ENCODE peak calls at places on chromosomes 6 and 20, in four cellular contexts. Q is GM12878, G is K562, V is HepG2. L is an unnamed sample.

GRCh38 chr6:150273457-150274309 is 95.1 kb upstream of the IYD start:
- DNase-seq in V (no peak), Q (no peak), G (no peak), L (no peak)

GRCh38 chr6:164927288-164928040 is 381.9 kb downstream of the C6orf118 start:
- DNase-seq in Q (no peak), V (peak), G (peak), L (peak)

GRCh38 chr6:82410151-82410621 is 46.6 kb downstream of the TPBG start:
- DNase-seq in Q (no peak), V (no peak), G (no peak), L (no peak)

GRCh38 chr6:6332240-6332639 is 11.8 kb upstream of the F13A1 start:
- DNase-seq in Q (peak), V (no peak), G (no peak), L (no peak)

GRCh38 chr6:76708641-76709331 is 636.3 kb upstream of the IMPG1 start:
- DNase-seq in V (no peak), G (no peak), Q (no peak), L (no peak)

GRCh38 chr20:17525650-17526049 is 5.5 kb downstream of the BFSP1 start:
- DNase-seq in V (peak), G (peak), Q (no peak), L (peak)

GRCh38 chr6:75430631-75431345 is 62.8 kb downstream of the FILIP1 start:
- DNase-seq in Q (no peak), V (no peak), G (no peak), L (no peak)

GRCh38 chr20:56628015-56628872 is 862 bp upstream of the TFAP2C start:
- DNase-seq in Q (no peak), V (no peak), G (no peak), L (peak)

GRCh38 chr6:145738265-145738664 is 2.9 kb upstream of the EPM2A start:
- DNase-seq in V (no peak), G (no peak), Q (no peak), L (no peak)

GRCh38 chr6:147805155-147805554 is 296.7 kb downstream of the SAMD5 start:
- DNase-seq in Q (no peak), G (no peak), V (peak), L (no peak)

GRCh38 chr6:13409991-13410390 is 77.4 kb downstream of the GFOD1 start:
- DNase-seq in G (no peak), Q (no peak), V (no peak), L (no peak)

GRCh38 chr6:14540859-14541540 is 423.4 kb downstream of the CD83 start:
- DNase-seq in G (no peak), Q (no peak), V (no peak), L (no peak)

GRCh38 chr20:62508641-62509051 is 32.9 kb upstream of the GATA5 start:
- DNase-seq in Q (no peak), G (no peak), V (no peak), L (no peak)

GRCh38 chr20:41218466-41218865 is 81.1 kb downstream of the PLCG1 start:
- DNase-seq in G (no peak), Q (no peak), V (no peak), L (no peak)

GRCh38 chr6:92196320-92196719 is 1223.0 kb downstream of the EPHA7 start:
- DNase-seq in G (no peak), Q (no peak), V (no peak), L (no peak)

GRCh38 chr20:58950603-58951002 is 30.5 kb upstream of the NELFCD start:
- DNase-seq in Q (no peak), G (no peak), V (no peak), L (no peak)

GRCh38 chr20:56285496-56285895 is 37.0 kb downstream of the MC3R start:
- DNase-seq in Q (no peak), V (no peak), G (no peak), L (no peak)

GRCh38 chr6:108167449-108167903 is 1.7 kb downstream of the NR2E1 start:
- DNase-seq in G (no peak), Q (no peak), V (no peak), L (peak)

GRCh38 chr6:41939848-41940758 is 1.5 kb downstream of the CCND3 start:
- DNase-seq in V (no peak), Q (no peak), G (peak), L (peak)

GRCh38 chr6:102525336-102525735 is 1131.8 kb downstream of the GRIK2 start:
- DNase-seq in G (no peak), Q (no peak), V (no peak), L (no peak)

GRCh38 chr20:41139227-41140093 is 2.1 kb downstream of the PLCG1 start:
- DNase-seq in Q (no peak), V (no peak), G (no peak), L (no peak)

GRCh38 chr20:62549029-62549428 is 73.2 kb upstream of the GATA5 start:
- DNase-seq in V (no peak), G (no peak), Q (no peak), L (no peak)

GRCh38 chr6:114418304-114418972 is 75.6 kb upstream of the HS3ST5 start:
- DNase-seq in V (no peak), Q (no peak), G (no peak), L (no peak)

GRCh38 chr6:163231356-163232014 is 183.0 kb upstream of the QKI start:
- DNase-seq in G (no peak), V (no peak), Q (no peak), L (no peak)

GRCh38 chr6:53328375-53328774 is 20.4 kb downstream of the ELOVL5 start:
- DNase-seq in Q (no peak), G (no peak), V (no peak), L (no peak)

GRCh38 chr6:72857791-72858190 is 235.9 kb downstream of the KCNQ5 start:
- DNase-seq in G (no peak), Q (no peak), V (no peak), L (no peak)

GRCh38 chr6:121612916-121613315 is 177.5 kb downstream of the GJA1 start:
- DNase-seq in G (no peak), Q (no peak), V (no peak), L (no peak)

GRCh38 chr6:137863126-137863996 is 3.7 kb upstream of the TNFAIP3 start:
- DNase-seq in V (peak), G (peak), Q (no peak), L (no peak)

GRCh38 chr20:3000852-3001523 is 42.4 kb upstream of the GNRH2 start:
- DNase-seq in G (peak), V (no peak), Q (no peak), L (no peak)

GRCh38 chr6:154438882-154439281 is 71.6 kb downstream of the CNKSR3 start:
- DNase-seq in V (no peak), Q (no peak), G (no peak), L (no peak)

GRCh38 chr20:52219441-52219840 is 27.9 kb upstream of the ZFP64 start:
- DNase-seq in V (peak), G (no peak), Q (no peak), L (peak)

GRCh38 chr20:35947489-35947888 is 6.8 kb downstream of the SCAND1 start:
- DNase-seq in V (peak), G (no peak), Q (no peak), L (peak)

GRCh38 chr6:71855406-71855805 is 30.9 kb upstream of the RIMS1 start:
- DNase-seq in G (no peak), V (peak), Q (no peak), L (no peak)

GRCh38 chr20:6450841-6451240 is 316.6 kb upstream of the BMP2 start:
- DNase-seq in V (no peak), G (no peak), Q (no peak), L (no peak)

GRCh38 chr20:62426678-62427077 is 661 bp downstream of the RBBP8NL start:
- DNase-seq in Q (no peak), V (no peak), G (peak), L (peak)

GRCh38 chr20:48761023-48761785 is 66.6 kb downstream of the PREX1 start:
- DNase-seq in V (no peak), G (no peak), Q (no peak), L (no peak)

GRCh38 chr6:111480988-111481830 is 1.8 kb downstream of the REV3L start:
- DNase-seq in V (no peak), G (no peak), Q (no peak), L (no peak)

GRCh38 chr6:5726976-5727718 is 279.6 kb downstream of the NRN1 start:
- DNase-seq in V (no peak), Q (no peak), G (no peak), L (no peak)

GRCh38 chr20:3908667-3909066 is 19.5 kb downstream of the PANK2 start:
- DNase-seq in V (no peak), Q (no peak), G (no peak), L (no peak)

GRCh38 chr20:31475032-31475431 is at the start of the genes DEFB124 and REM1:
- DNase-seq in Q (no peak), V (no peak), G (peak), L (peak)
- TF ChIP-seq ETV6 in Q (no peak), V (no peak), G (no peak), L (no peak)

GRCh38 chr6:19891446-19891845 is 54.3 kb downstream of the ID4 start:
- DNase-seq in Q (no peak), V (no peak), G (no peak), L (no peak)

GRCh38 chr6:19892250-19892649 is 55.1 kb downstream of the ID4 start:
- DNase-seq in G (no peak), V (no peak), Q (no peak), L (peak)

GRCh38 chr6:19898141-19898740 is 61.1 kb downstream of the ID4 start:
- DNase-seq in G (no peak), Q (no peak), V (no peak), L (no peak)

GRCh38 chr6:19895866-19896579 is 58.9 kb downstream of the ID4 start:
- DNase-seq in Q (no peak), G (no peak), V (no peak), L (no peak)

DNA sequence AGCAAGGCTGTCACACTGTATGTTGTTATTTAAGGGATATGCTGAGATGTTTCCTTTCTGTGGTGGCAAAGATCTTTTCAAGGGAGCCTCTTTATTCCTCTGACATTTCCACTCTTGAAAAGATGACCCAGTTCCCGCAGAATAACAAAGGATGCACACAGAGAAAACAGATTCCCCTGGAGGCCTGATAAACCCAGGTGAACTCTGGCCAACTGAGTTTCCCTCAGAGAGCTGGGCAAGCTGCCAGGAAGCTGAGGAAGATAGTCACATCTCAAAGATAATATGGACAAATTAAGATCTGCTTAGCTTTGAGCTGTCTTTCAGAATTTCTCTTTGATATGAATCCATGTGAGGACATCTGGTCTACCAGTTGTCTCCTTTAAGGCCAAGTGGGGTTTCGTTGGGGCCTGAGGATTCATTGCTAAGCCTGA is 59.4 kb downstream of the ID4 start:
- DNase-seq in Q (no peak), V (no peak), G (no peak), L (no peak)
- TF ChIP-seq ATF3 in Q (no peak), V (no peak), G (no peak), L (no peak)

DNA sequence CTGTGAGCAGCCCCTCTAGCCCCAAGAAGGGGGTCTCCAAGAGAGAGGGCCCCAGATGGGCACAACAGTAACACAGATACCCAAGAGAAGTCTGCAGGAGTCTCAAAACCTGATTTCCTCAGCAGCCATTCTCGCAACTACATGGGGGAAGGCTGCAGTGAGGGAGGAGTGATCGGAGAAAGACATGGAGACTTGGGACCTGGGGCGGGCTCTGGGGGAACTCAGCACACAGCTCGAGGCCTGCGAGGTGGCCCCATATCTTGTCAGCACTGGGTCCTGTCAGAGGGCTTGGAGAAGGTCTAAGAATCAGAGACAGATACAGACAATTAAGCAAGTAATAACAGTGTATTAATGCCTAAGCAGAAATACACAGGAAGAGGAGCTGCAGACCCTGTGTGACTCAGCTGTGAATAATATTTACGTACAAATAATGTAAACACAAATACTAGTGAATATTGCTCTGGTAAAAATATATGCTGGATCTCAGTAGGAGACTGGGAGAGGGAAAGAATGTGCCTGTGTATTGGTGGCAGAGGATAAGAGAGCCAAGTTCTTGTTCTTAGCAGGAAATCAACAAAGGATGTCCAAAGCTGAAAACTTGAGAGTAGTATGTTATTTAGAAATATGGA is 336.2 kb downstream of the ZFAND3 start:
- DNase-seq in Q (no peak), G (no peak), V (no peak), L (no peak)
- TF ChIP-seq ETV6 in Q (no peak), G (no peak), V (no peak), L (no peak)

DNA sequence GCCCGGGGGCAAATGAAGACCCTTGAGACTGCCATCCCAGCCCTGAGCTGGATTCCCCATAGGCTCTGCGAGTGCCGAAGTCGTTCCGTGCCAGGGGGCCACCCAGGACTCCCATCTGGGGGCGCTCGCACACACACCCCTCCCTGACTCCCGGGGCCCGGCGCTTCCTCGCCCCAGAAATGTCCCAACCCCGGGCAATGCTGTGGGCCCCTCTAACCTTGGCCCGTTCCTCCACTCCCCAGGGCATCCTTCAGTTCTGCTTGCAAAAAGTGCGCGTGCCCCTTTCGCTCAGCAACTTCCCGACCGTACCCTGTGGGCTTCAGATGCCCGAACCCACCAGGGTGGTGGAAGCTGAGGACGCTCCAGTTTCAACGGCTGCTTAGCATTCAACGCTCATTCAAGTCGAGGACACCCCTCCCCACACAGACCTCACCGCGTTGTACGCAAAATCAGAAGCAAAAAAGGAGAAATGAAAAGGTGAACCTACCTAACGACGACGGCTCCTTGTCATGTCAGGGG is 25.4 kb downstream of the RIPOR2 start:
- DNase-seq in Q (no peak), G (no peak), V (no peak), L (peak)
- TF ChIP-seq ATF3 in Q (no peak), G (no peak), V (no peak), L (no peak)

DNA sequence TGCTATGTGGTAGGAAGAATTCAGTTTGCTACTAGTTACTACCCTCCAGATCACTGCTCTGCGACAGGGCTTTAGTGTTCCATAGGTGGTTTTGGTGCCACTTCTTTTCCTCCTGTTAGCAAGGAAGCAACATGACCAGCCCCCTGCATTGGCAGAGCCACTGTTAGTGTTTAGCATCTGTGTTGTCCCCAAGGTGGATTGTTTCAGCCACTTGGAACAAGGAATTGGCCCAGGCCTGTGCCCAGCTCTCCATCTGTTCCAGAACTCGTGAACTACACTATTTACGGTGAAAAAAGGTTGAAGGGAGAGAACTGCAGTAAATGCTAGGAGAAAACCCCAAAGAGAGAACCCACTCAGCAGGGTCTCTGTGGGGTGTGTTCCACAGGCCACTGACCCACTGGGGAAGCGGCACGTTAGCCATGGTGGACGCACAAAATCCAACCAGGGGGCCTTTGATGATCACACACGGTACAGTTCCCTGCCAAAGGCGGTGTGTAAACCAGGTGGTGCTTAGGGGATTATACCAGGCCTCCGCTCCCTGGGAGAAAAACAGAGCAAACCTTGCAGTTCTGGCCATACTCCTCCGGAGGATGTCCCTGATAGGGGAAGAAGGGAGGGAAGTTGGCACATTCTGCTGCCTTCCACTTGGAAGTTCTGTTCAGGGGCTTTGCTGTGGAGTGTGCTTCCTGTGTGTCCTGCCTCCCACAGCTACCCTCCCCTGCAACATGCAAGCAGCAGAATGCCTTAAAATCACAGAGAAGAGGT is 72.4 kb downstream of the LYRM2 start:
- DNase-seq in G (no peak), Q (no peak), V (no peak), L (no peak)
- TF ChIP-seq ETV6 in G (no peak), Q (no peak), V (no peak), L (no peak)

GRCh38 chr6:34676140-34676539 is 20.4 kb downstream of the ILRUN start:
- DNase-seq in Q (no peak), G (no peak), V (no peak), L (no peak)
- TF ChIP-seq ATF3 in Q (no peak), G (no peak), V (no peak), L (no peak)